ENCODE peak calls at places on chromosome 10, in eight cellular contexts. H, U, X, J, F, V, N and C are unnamed samples. For H3K9me3 and H3K4me1, the result is how much of the 10 kb centered on the place peaks cover.

GRCh38 chr10:132904169-132904813 is 38.1 kb downstream of the CFAP46 start:
- DNase-seq in H (no peak), U (peak), X (peak), J (peak), F (no peak), V (no peak), N (peak), C (no peak)

GRCh38 chr10:47028466-47028865 is 117.2 kb downstream of the PTPN20 start:
- DNase-seq in H (no peak), U (no peak), X (peak), J (no peak), F (no peak), V (no peak), N (peak), C (no peak)

GRCh38 chr10:117933036-117933435 is 113.7 kb downstream of the RAB11FIP2 start:
- DNase-seq in H (no peak), U (no peak), X (no peak), J (no peak), F (no peak), V (no peak), N (no peak), C (no peak)

GRCh38 chr10:76303682-76304316 is 872.4 kb downstream of the LRMDA start:
- DNase-seq in H (no peak), U (peak), X (peak), J (peak), F (no peak), V (peak), N (peak), C (peak)

GRCh38 chr10:126663328-126663727 is 7.2 kb downstream of the C10orf90 start:
- DNase-seq in H (no peak), U (no peak), X (no peak), J (no peak), F (no peak), V (no peak), N (no peak), C (peak)

GRCh38 chr10:49029666-49030065 is 85.7 kb downstream of the VSTM4 start:
- DNase-seq in H (no peak), U (no peak), X (no peak), J (no peak), F (no peak), V (no peak), N (no peak), C (no peak)

GRCh38 chr10:1289591-1289990 is 233.4 kb downstream of the WDR37 start:
- DNase-seq in H (no peak), U (no peak), X (no peak), J (no peak), F (no peak), V (no peak), N (no peak), C (no peak)

GRCh38 chr10:100325164-100325563 is 4.9 kb downstream of the PKD2L1 start:
- DNase-seq in H (no peak), U (no peak), X (no peak), J (no peak), F (no peak), V (no peak), N (no peak), C (no peak)

GRCh38 chr10:33363112-33363511 is 28.6 kb upstream of the NRP1 start:
- DNase-seq in H (no peak), U (no peak), X (no peak), J (no peak), F (peak), V (no peak), N (no peak), C (no peak)

GRCh38 chr10:42583828-42584227 is 54.5 kb downstream of the ZNF33B start:
- DNase-seq in H (no peak), U (no peak), X (no peak), J (no peak), F (no peak), V (no peak), N (no peak), C (no peak)

GRCh38 chr10:13490503-13490902 is 38.3 kb downstream of the BEND7 start:
- DNase-seq in H (no peak), U (no peak), X (no peak), J (no peak), F (no peak), V (no peak), N (no peak), C (no peak)

GRCh38 chr10:95814011-95814727 is 58.2 kb downstream of the ENTPD1 start:
- DNase-seq in H (no peak), U (no peak), X (no peak), J (no peak), F (peak), V (no peak), N (no peak), C (no peak)

GRCh38 chr10:80421369-80422220 is 13.2 kb downstream of the PRXL2A start:
- DNase-seq in H (peak), U (no peak), X (no peak), J (no peak), F (no peak), V (no peak), N (no peak), C (no peak)

GRCh38 chr10:43793714-43794113 is 145.0 kb upstream of the ZNF32 start:
- DNase-seq in H (no peak), U (no peak), X (no peak), J (no peak), F (no peak), V (no peak), N (no peak), C (no peak)

GRCh38 chr10:20105236-20105635 is 289.0 kb downstream of the PLXDC2 start:
- DNase-seq in H (no peak), U (no peak), X (no peak), J (no peak), F (no peak), V (no peak), N (no peak), C (no peak)

GRCh38 chr10:131517781-131518180 is 206.3 kb upstream of the TCERG1L start:
- DNase-seq in H (no peak), U (no peak), X (no peak), J (no peak), F (no peak), V (no peak), N (no peak), C (no peak)

GRCh38 chr10:32437334-32437733 is 8.6 kb upstream of the CCDC7 start:
- DNase-seq in H (no peak), U (no peak), X (no peak), J (no peak), F (no peak), V (no peak), N (no peak), C (no peak)

GRCh38 chr10:80530251-80530650 is 7.5 kb upstream of the SH2D4B start:
- DNase-seq in H (no peak), U (no peak), X (no peak), J (peak), F (peak), V (no peak), N (no peak), C (no peak)

GRCh38 chr10:28951484-28951883 is 274.2 kb downstream of the BAMBI start:
- DNase-seq in H (peak), U (no peak), X (no peak), J (no peak), F (no peak), V (no peak), N (no peak), C (no peak)

GRCh38 chr10:86603256-86603655 is 51.1 kb upstream of the OPN4 start:
- DNase-seq in H (no peak), U (no peak), X (no peak), J (no peak), F (peak), V (no peak), N (no peak), C (no peak)

GRCh38 chr10:132384618-132385510 is 12.1 kb upstream of the PWWP2B start:
- DNase-seq in H (no peak), U (no peak), X (no peak), J (no peak), F (no peak), V (no peak), N (peak), C (peak)

GRCh38 chr10:52682766-52683165 is 89.8 kb downstream of the MBL2 start:
- DNase-seq in H (no peak), U (no peak), X (no peak), J (no peak), F (peak), V (no peak), N (no peak), C (no peak)

GRCh38 chr10:129719889-129720590 is 244.0 kb downstream of the EBF3 start:
- DNase-seq in H (no peak), U (no peak), X (no peak), J (no peak), F (no peak), V (no peak), N (no peak), C (no peak)

GRCh38 chr10:132363921-132364593 is 32.1 kb downstream of the LRRC27 start:
- DNase-seq in H (peak), U (no peak), X (no peak), J (peak), F (no peak), V (no peak), N (peak), C (no peak)

GRCh38 chr10:61567729-61568128 is 95.0 kb upstream of the CABCOCO1 start:
- DNase-seq in H (no peak), U (no peak), X (no peak), J (no peak), F (no peak), V (no peak), N (no peak), C (no peak)

GRCh38 chr10:110007171-110007700 is 548 bp upstream of the ADD3 start:
- DNase-seq in H (no peak), U (no peak), X (no peak), J (no peak), F (no peak), V (no peak), N (no peak), C (no peak)

GRCh38 chr10:88841316-88842111 is 10.1 kb downstream of the ANKRD22 start:
- DNase-seq in H (no peak), U (no peak), X (peak), J (no peak), F (no peak), V (no peak), N (no peak), C (no peak)

GRCh38 chr10:126585249-126585986 is 85.1 kb downstream of the C10orf90 start:
- DNase-seq in H (no peak), U (no peak), X (no peak), J (no peak), F (no peak), V (no peak), N (no peak), C (no peak)

GRCh38 chr10:117477961-117478670 is 64.4 kb upstream of the EMX2 start:
- DNase-seq in H (no peak), U (no peak), X (no peak), J (no peak), F (peak), V (no peak), N (no peak), C (no peak)

GRCh38 chr10:119253433-119254174 is 46.2 kb downstream of the GRK5 start:
- DNase-seq in H (no peak), U (peak), X (no peak), J (peak), F (peak), V (peak), N (no peak), C (no peak)

GRCh38 chr10:124010563-124011131 is 82.8 kb downstream of the CHST15 start:
- DNase-seq in H (no peak), U (peak), X (no peak), J (no peak), F (no peak), V (no peak), N (peak), C (no peak)

GRCh38 chr10:79275431-79275851 is 71.8 kb upstream of the PPIF start:
- DNase-seq in H (no peak), U (peak), X (peak), J (peak), F (no peak), V (no peak), N (no peak), C (peak)

GRCh38 chr10:3857318-3857717 is 72.3 kb upstream of the KLF6 start:
- DNase-seq in H (no peak), U (no peak), X (no peak), J (no peak), F (no peak), V (no peak), N (no peak), C (no peak)

GRCh38 chr10:87860156-87860795 is 3.1 kb downstream of the KLLN start:
- DNase-seq in H (peak), U (peak), X (no peak), J (peak), F (peak), V (no peak), N (no peak), C (no peak)

GRCh38 chr10:28939352-28940157 is 262.2 kb downstream of the BAMBI start:
- DNase-seq in H (no peak), U (peak), X (peak), J (no peak), F (peak), V (peak), N (peak), C (peak)

GRCh38 chr10:6721964-6722615 is 142.0 kb upstream of the PRKCQ start:
- DNase-seq in H (no peak), U (no peak), X (no peak), J (no peak), F (peak), V (no peak), N (no peak), C (no peak)

GRCh38 chr10:73433538-73433867 is at the start of gene MSS51:
- DNase-seq in H (no peak), U (no peak), X (no peak), J (no peak), F (no peak), V (no peak), N (no peak), C (no peak)

GRCh38 chr10:93680414-93681047 is 21.9 kb downstream of the FRA10AC1 start:
- DNase-seq in H (no peak), U (no peak), X (no peak), J (peak), F (no peak), V (no peak), N (no peak), C (no peak)

GRCh38 chr10:69888882-69889584 is 87.3 kb downstream of the COL13A1 start:
- DNase-seq in H (no peak), U (no peak), X (no peak), J (no peak), F (no peak), V (no peak), N (no peak), C (no peak)

GRCh38 chr10:69883680-69884375 is 82.1 kb downstream of the COL13A1 start:
- DNase-seq in H (no peak), U (no peak), X (no peak), J (no peak), F (no peak), V (no peak), N (no peak), C (no peak)

GRCh38 chr10:69884686-69885085 is 83.0 kb downstream of the COL13A1 start:
- DNase-seq in H (no peak), U (no peak), X (no peak), J (no peak), F (no peak), V (no peak), N (no peak), C (no peak)

GRCh38 chr10:69883256-69883655 is 81.5 kb downstream of the COL13A1 start:
- DNase-seq in H (no peak), U (no peak), X (peak), J (no peak), F (peak), V (no peak), N (no peak), C (no peak)

GRCh38 chr10:69885379-69886156 is 83.9 kb downstream of the COL13A1 start:
- DNase-seq in H (no peak), U (no peak), X (no peak), J (peak), F (no peak), V (no peak), N (no peak), C (no peak)
- TF ChIP-seq CTCF in H (no peak), U (peak), X (peak), J (peak), F (no peak), V (peak), N (peak), C (peak)

DNA sequence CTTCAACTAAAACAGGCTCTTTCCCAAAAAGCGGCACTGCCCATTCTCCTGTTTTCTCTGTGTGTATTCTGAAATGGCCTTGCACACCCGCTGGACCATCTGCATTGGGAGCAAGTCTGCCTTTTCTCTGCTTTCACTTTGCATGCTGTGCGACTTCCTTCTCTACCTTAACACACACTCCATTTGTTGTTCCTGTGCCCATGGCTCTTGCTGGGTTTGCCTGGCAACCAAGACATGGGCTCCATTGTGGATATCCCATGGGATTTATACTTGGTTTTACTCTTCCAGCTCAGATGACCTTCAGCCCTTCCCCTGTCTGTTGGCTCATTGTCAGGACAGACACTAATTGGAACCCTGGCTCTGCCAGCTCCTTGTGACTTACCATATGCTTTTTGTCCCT is 465.3 kb downstream of the REEP3 start:
- DNase-seq in H (no peak), U (no peak), X (no peak), J (no peak), F (no peak), V (no peak), N (no peak), C (no peak)
- H3K9me3 ChIP-seq in H (under half), U (under half), X (under half), J (under half), F (under half), V (under half), N (under half), C (under half)

GRCh38 chr10:35150335-35150734 is 23.7 kb downstream of the CREM start:
- DNase-seq in H (no peak), U (no peak), X (no peak), J (no peak), F (no peak), V (no peak), N (no peak), C (no peak)
- H3K4me1 ChIP-seq in H (under half), U (under half), X (under half), J (under half), F (under half), V (under half), N (under half), C (under half)

GRCh38 chr10:104300736-104301292 is 31.8 kb downstream of the GSTO2 start:
- DNase-seq in H (no peak), U (peak), X (peak), J (peak), F (no peak), V (peak), N (no peak), C (no peak)

GRCh38 chr10:104300002-104300735 is 31.2 kb downstream of the GSTO2 start:
- DNase-seq in H (no peak), U (no peak), X (no peak), J (no peak), F (no peak), V (peak), N (no peak), C (no peak)

GRCh38 chr10:104299031-104299904 is 30.3 kb downstream of the GSTO2 start:
- DNase-seq in H (no peak), U (no peak), X (no peak), J (peak), F (no peak), V (no peak), N (no peak), C (no peak)

GRCh38 chr10:104296687-104297436 is 27.9 kb downstream of the GSTO2 start:
- DNase-seq in H (no peak), U (no peak), X (no peak), J (no peak), F (no peak), V (no peak), N (no peak), C (no peak)

GRCh38 chr10:104297697-104298660 is 29.0 kb downstream of the GSTO2 start:
- DNase-seq in H (no peak), U (peak), X (no peak), J (no peak), F (no peak), V (no peak), N (no peak), C (no peak)
- TF ChIP-seq CTCF in H (peak), U (peak), X (no peak), J (peak), F (no peak), V (no peak), N (peak), C (no peak)